ENCODE peak calls at places on chromosomes 4 and X, in five cellular contexts. Q is esophagus squamous epithelium, T is neuronal stem cell, I is kidney epithelial cell, N is left lung. B is an unnamed sample. For H3K27me3, the result is how much of the 10 kb centered on the place peaks cover.

GRCh38 chr4:184514121-184514988 is 40.0 kb upstream of the IRF2 start:
- DNase-seq in Q (peak), T (no peak), I (peak), N (peak), B (peak)

GRCh38 chr4:153079824-153080486 is 124.3 kb upstream of the TRIM2 start:
- DNase-seq in Q (no peak), T (no peak), I (no peak), N (no peak), B (no peak)

GRCh38 chrX:154840856-154841255 is 6.4 kb upstream of the SMIM9 start:
- DNase-seq in Q (no peak), T (no peak), I (no peak), N (no peak), B (peak)

GRCh38 chr4:186852078-186852420 is 128.4 kb upstream of the FAT1 start:
- DNase-seq in Q (no peak), T (no peak), I (no peak), N (no peak), B (no peak)

GRCh38 chr4:189084671-189085070 is 856.0 kb upstream of the FRG1 start:
- DNase-seq in Q (no peak), T (no peak), I (no peak), N (no peak), B (no peak)

GRCh38 chr4:88195666-88196365 is 37.4 kb upstream of the ABCG2 start:
- DNase-seq in Q (no peak), T (no peak), I (no peak), N (no peak), B (no peak)

GRCh38 chrX:103343105-103343504 is 13.1 kb downstream of the TCEAL7 start:
- DNase-seq in Q (no peak), T (no peak), I (no peak), N (no peak), B (peak)

GRCh38 chrX:108892501-108892900 is 156.1 kb upstream of the IRS4 start:
- DNase-seq in Q (no peak), T (no peak), I (no peak), N (no peak), B (no peak)

GRCh38 chr4:884259-884658 is 47.9 kb downstream of the GAK start:
- DNase-seq in Q (no peak), T (no peak), I (no peak), N (no peak), B (no peak)

GRCh38 chrX:72569786-72570185 is 2.9 kb downstream of the HDAC8 start:
- DNase-seq in Q (no peak), T (no peak), I (no peak), N (no peak), B (peak)

GRCh38 chr4:38574559-38575333 is 89.3 kb upstream of the KLF3 start:
- DNase-seq in Q (no peak), T (no peak), I (no peak), N (no peak), B (no peak)

GRCh38 chrX:68889244-68889643 is 60.4 kb downstream of the EFNB1 start:
- DNase-seq in Q (no peak), T (no peak), I (no peak), N (no peak), B (no peak)

GRCh38 chrX:56978172-56978571 is 17.2 kb downstream of the SPIN3 start:
- DNase-seq in Q (no peak), T (no peak), I (no peak), N (no peak), B (peak)

GRCh38 chrX:25178555-25178954 is 162.8 kb upstream of the ARX start:
- DNase-seq in Q (no peak), T (no peak), I (no peak), N (no peak), B (no peak)

GRCh38 chrX:96430756-96431455 is 253.7 kb upstream of the DIAPH2 start:
- DNase-seq in Q (no peak), T (no peak), I (no peak), N (no peak), B (no peak)

GRCh38 chr4:41656572-41657301 is 91.8 kb downstream of the PHOX2B start:
- DNase-seq in Q (no peak), T (no peak), I (no peak), N (no peak), B (no peak)

GRCh38 chrX:110743679-110744340 is 51.8 kb downstream of the CHRDL1 start:
- DNase-seq in Q (no peak), T (no peak), I (no peak), N (no peak), B (no peak)

DNA sequence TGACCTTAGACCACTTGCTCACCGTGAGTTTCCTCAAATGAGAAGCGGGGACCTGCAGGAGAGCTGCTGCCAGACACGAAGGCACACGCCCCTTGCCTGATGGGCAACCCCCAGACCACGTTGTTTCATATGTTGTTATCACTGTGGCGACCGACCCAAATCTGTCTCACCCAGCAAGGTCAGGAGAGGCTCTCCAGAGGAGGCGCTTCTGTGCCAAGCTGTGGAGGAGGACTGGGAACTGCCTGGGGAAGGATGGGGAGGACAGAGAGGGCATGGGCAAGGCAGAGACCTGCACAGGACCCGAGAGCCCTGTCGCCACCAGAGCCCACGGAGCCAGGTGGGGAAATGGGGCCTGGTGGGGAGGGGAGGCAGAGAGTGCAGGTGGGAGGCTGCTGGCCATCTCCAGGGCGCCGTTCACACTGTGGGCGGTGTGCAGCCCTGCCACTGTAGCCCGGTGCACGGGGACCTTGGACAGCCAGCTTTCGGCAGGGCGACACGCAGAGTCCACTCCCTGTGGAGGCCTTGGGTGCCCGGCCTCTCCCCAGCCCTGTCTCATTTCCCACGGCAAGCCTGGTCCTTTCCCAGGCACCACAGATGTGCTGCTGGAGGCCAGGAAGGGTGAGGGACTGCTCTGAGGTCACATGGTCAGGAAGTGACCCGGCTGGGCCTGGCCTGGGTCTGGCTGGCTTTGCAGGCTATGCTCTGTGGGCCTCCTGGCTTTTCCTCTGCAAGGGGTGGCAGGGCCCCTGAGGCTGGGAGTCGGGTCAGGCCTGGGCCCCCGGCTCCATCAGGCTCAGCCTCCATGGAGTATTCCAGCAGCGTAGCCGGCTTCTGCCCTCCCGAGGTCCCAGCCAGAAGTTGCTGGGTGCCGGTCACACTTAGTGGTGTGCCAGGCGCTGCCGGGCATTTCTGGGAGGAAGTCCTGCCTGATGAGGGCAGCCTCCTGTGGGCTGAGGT is 3.2 kb downstream of the HTRA3 start:
- DNase-seq in Q (no peak), T (no peak), I (no peak), N (peak), B (no peak)
- H3K27me3 ChIP-seq in Q (under half), T (half or more), I (under half), N (under half), B (under half)

DNA sequence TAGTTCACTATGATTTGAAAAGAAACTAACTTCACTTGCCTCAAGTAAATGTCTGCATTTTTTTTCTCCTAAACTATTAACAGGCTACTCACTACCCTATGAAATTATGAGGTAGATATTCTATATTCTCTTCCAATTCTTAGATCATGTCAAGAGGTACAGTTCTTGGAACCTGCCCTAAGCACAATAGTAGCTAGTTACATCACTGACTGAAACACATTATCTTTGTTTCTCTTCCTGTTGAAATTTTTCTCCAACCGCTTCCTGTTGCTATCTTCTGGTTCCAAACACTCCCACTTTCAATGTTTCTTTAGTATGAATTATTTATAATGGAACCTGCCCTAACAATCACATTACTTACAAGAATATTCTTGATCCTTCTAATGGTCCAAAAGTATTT is 5.1 kb upstream of the BANK1 start:
- DNase-seq in Q (no peak), T (no peak), I (no peak), N (no peak), B (no peak)
- H3K4me3 ChIP-seq in Q (no peak), T (no peak), I (no peak), N (no peak), B (no peak)

GRCh38 chr4:81030617-81031388 is at the start of gene BMP3:
- DNase-seq in Q (no peak), T (peak), I (no peak), N (peak), B (no peak)
- H3K27me3 ChIP-seq in Q (under half), T (half or more), I (under half), N (half or more), B (under half)

GRCh38 chrX:138711399-138712347 is at the start of gene FGF13:
- DNase-seq in Q (no peak), T (peak), I (no peak), N (peak), B (no peak)

GRCh38 chrX:138708268-138708667 is 3.2 kb downstream of the FGF13 start:
- DNase-seq in Q (no peak), T (no peak), I (no peak), N (no peak), B (no peak)

GRCh38 chrX:138710866-138711331 is 618 bp downstream of the FGF13 start:
- DNase-seq in Q (no peak), T (peak), I (no peak), N (peak), B (no peak)

GRCh38 chrX:138710311-138710791 is 1.2 kb downstream of the FGF13 start:
- DNase-seq in Q (no peak), T (peak), I (no peak), N (peak), B (no peak)

GRCh38 chrX:138709886-138710285 is 1.6 kb downstream of the FGF13 start:
- DNase-seq in Q (no peak), T (peak), I (no peak), N (no peak), B (no peak)
- H3K4me3 ChIP-seq in Q (peak), T (peak), I (no peak), N (no peak), B (no peak)

GRCh38 chrX:153560000-153560399 is 38.9 kb downstream of the CCNQ start:
- DNase-seq in Q (no peak), T (no peak), I (no peak), N (no peak), B (no peak)
- H3K27me3 ChIP-seq in Q (under half), T (half or more), I (under half), N (under half), B (under half)

GRCh38 chr4:127631420-127631819 is 1.3 kb upstream of the INTU start:
- DNase-seq in Q (no peak), T (no peak), I (no peak), N (no peak), B (peak)

GRCh38 chr4:127630152-127630551 is 2.6 kb upstream of the INTU start:
- DNase-seq in Q (no peak), T (no peak), I (no peak), N (no peak), B (no peak)

GRCh38 chr4:127632420-127633403 is at the start of gene INTU:
- DNase-seq in Q (peak), T (peak), I (peak), N (peak), B (peak)

DNA sequence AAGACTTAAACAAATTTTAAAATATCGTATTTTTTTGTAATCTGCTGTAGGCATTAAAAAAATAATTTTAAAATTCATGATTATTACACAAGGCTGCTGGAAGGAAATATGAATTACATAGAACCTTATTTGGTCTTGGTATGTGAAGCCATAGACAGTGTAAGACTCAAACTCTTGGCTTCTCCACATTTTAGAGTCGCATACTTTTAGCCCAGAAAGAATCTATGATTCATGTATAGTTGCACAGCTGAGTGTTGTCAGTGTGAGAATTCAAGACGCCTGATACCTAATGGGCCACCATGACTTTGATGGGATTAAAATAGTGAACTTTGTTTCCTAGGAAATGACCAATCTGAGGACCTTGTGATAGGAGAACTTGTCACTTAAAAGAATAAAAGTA is 1.4 kb downstream of the INTU start:
- DNase-seq in Q (no peak), T (no peak), I (no peak), N (no peak), B (peak)
- H3K4me3 ChIP-seq in Q (peak), T (peak), I (no peak), N (no peak), B (no peak)

GRCh38 chrX:18291006-18291545 is 63.4 kb downstream of the SCML2 start:
- DNase-seq in Q (no peak), T (no peak), I (no peak), N (no peak), B (peak)
- H3K27me3 ChIP-seq in Q (under half), T (under half), I (under half), N (under half), B (under half)

DNA sequence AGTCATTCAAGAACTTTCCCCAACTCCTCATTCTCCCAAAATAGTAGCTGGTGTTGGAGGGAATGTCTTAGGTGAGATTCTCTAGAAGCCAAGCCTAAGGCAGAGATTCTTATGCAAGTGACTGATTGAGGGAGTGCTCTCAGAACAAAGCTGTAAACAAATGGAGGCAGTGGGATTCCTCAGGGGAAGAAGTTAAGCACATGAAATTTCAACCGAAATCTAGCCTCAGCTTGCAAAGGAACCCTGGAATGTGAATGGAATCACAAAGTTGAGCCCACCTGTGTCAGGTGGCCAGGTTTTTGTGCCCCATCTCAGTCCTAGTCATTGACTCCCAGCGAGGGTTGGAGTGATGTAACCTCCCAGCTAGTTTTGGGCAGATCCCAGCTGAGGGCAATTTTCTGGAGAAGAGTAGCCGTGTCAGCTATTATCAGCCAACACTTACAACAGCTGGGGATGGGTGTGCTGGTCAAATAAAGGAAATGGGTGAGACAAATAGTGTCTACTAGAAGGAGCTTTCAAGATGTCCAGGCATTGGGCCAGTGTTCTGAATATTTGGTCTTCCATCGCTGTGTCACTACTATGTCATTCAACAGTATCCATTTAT is 29.7 kb upstream of the FGF2 start:
- DNase-seq in Q (no peak), T (no peak), I (no peak), N (no peak), B (no peak)
- H3K4me3 ChIP-seq in Q (no peak), T (no peak), I (no peak), N (no peak), B (no peak)